ENCODE peak calls at places on chromosomes 5 and 9, in five cellular contexts. One of them, this sample, is unnamed.

GRCh38 chr9:132531187-132531586 is 51.2 kb upstream of the BARHL1 start:
- DNase-seq in GM23338: peak
- DNase-seq in HCT116: no peak
- DNase-seq in sigmoid colon: peak
- DNase-seq in suprapubic skin: no peak
- DNase-seq in this sample: no peak

GRCh38 chr5:14663734-14664269 is 716 bp upstream of the OTULIN start:
- DNase-seq in GM23338: no peak
- DNase-seq in HCT116: no peak
- DNase-seq in suprapubic skin: no peak
- DNase-seq in sigmoid colon: no peak
- DNase-seq in this sample: no peak

GRCh38 chr5:144189800-144190429 is 19.2 kb downstream of the KCTD16 start:
- DNase-seq in HCT116: no peak
- DNase-seq in GM23338: no peak
- DNase-seq in suprapubic skin: no peak
- DNase-seq in sigmoid colon: no peak
- DNase-seq in this sample: no peak

GRCh38 chr9:93673844-93674334 is 97.5 kb downstream of the PHF2 start:
- DNase-seq in sigmoid colon: peak
- DNase-seq in suprapubic skin: no peak
- DNase-seq in HCT116: no peak
- DNase-seq in GM23338: no peak
- DNase-seq in this sample: peak

GRCh38 chr9:137463931-137464290 is 4.8 kb upstream of the NSMF start:
- DNase-seq in HCT116: no peak
- DNase-seq in GM23338: no peak
- DNase-seq in suprapubic skin: no peak
- DNase-seq in sigmoid colon: no peak
- DNase-seq in this sample: no peak

GRCh38 chr5:136768457-136768856 is 403.1 kb upstream of the TRPC7 start:
- DNase-seq in HCT116: no peak
- DNase-seq in sigmoid colon: no peak
- DNase-seq in GM23338: no peak
- DNase-seq in suprapubic skin: no peak
- DNase-seq in this sample: no peak

GRCh38 chr9:76192013-76192412 is 202.2 kb downstream of the RFK start:
- DNase-seq in sigmoid colon: no peak
- DNase-seq in suprapubic skin: no peak
- DNase-seq in HCT116: no peak
- DNase-seq in GM23338: no peak
- DNase-seq in this sample: no peak

GRCh38 chr5:3185488-3185887 is 410.1 kb upstream of the IRX1 start:
- DNase-seq in sigmoid colon: no peak
- DNase-seq in HCT116: no peak
- DNase-seq in GM23338: no peak
- DNase-seq in suprapubic skin: no peak
- DNase-seq in this sample: no peak

GRCh38 chr9:133167096-133167695 is 3.5 kb upstream of the GBGT1 start:
- DNase-seq in sigmoid colon: no peak
- DNase-seq in suprapubic skin: no peak
- DNase-seq in HCT116: no peak
- DNase-seq in GM23338: no peak
- DNase-seq in this sample: no peak

GRCh38 chr9:127847155-127847463 is 7.3 kb downstream of the ENG start:
- DNase-seq in HCT116: no peak
- DNase-seq in sigmoid colon: no peak
- DNase-seq in suprapubic skin: no peak
- DNase-seq in GM23338: no peak
- DNase-seq in this sample: no peak

GRCh38 chr5:176365663-176366574 is 632 bp downstream of the ARL10 start:
- DNase-seq in HCT116: no peak
- DNase-seq in sigmoid colon: peak
- DNase-seq in GM23338: peak
- DNase-seq in suprapubic skin: no peak
- DNase-seq in this sample: peak

GRCh38 chr5:142598338-142598700 is 87.6 kb downstream of the FGF1 start:
- DNase-seq in GM23338: no peak
- DNase-seq in HCT116: no peak
- DNase-seq in sigmoid colon: no peak
- DNase-seq in suprapubic skin: no peak
- DNase-seq in this sample: no peak

GRCh38 chr9:37923796-37924430 is 20.0 kb upstream of the SLC25A51 start:
- DNase-seq in sigmoid colon: peak
- DNase-seq in GM23338: no peak
- DNase-seq in HCT116: no peak
- DNase-seq in suprapubic skin: peak
- DNase-seq in this sample: no peak

GRCh38 chr5:36734422-36734821 is 128.0 kb downstream of the SLC1A3 start:
- DNase-seq in sigmoid colon: no peak
- DNase-seq in suprapubic skin: no peak
- DNase-seq in HCT116: no peak
- DNase-seq in GM23338: peak
- DNase-seq in this sample: no peak

GRCh38 chr5:127892467-127893207 is 189.4 kb downstream of the CCDC192 start:
- DNase-seq in suprapubic skin: no peak
- DNase-seq in HCT116: peak
- DNase-seq in GM23338: no peak
- DNase-seq in sigmoid colon: no peak
- DNase-seq in this sample: no peak

GRCh38 chr9:2263665-2264064 is 248.5 kb downstream of the SMARCA2 start:
- DNase-seq in HCT116: no peak
- DNase-seq in GM23338: no peak
- DNase-seq in sigmoid colon: no peak
- DNase-seq in suprapubic skin: no peak
- DNase-seq in this sample: no peak

GRCh38 chr5:150538007-150538917 is 30.3 kb downstream of the NDST1 start:
- DNase-seq in HCT116: no peak
- DNase-seq in suprapubic skin: no peak
- DNase-seq in GM23338: no peak
- DNase-seq in sigmoid colon: no peak
- DNase-seq in this sample: no peak

GRCh38 chr5:102554728-102555127 is 55.9 kb upstream of the SLCO6A1 start:
- DNase-seq in GM23338: peak
- DNase-seq in sigmoid colon: no peak
- DNase-seq in HCT116: peak
- DNase-seq in suprapubic skin: no peak
- DNase-seq in this sample: no peak

GRCh38 chr5:175195698-175196656 is 248.0 kb downstream of the DRD1 start:
- DNase-seq in HCT116: peak
- DNase-seq in suprapubic skin: no peak
- DNase-seq in sigmoid colon: no peak
- DNase-seq in GM23338: peak
- DNase-seq in this sample: no peak

GRCh38 chr9:19409406-19410194 is 791 bp downstream of the ACER2 start:
- DNase-seq in GM23338: peak
- DNase-seq in HCT116: peak
- DNase-seq in suprapubic skin: no peak
- DNase-seq in sigmoid colon: peak
- DNase-seq in this sample: peak

GRCh38 chr5:176560364-176560763 is 11.2 kb downstream of the CDHR2 start:
- DNase-seq in suprapubic skin: no peak
- DNase-seq in HCT116: no peak
- DNase-seq in sigmoid colon: no peak
- DNase-seq in GM23338: no peak
- DNase-seq in this sample: no peak

GRCh38 chr9:108057421-108058136 is 568.0 kb upstream of the KLF4 start:
- DNase-seq in HCT116: no peak
- DNase-seq in suprapubic skin: no peak
- DNase-seq in GM23338: peak
- DNase-seq in sigmoid colon: peak
- DNase-seq in this sample: no peak

GRCh38 chr9:93295031-93295430 is 111.1 kb downstream of the WNK2 start:
- DNase-seq in HCT116: no peak
- DNase-seq in suprapubic skin: peak
- DNase-seq in GM23338: no peak
- DNase-seq in sigmoid colon: no peak
- DNase-seq in this sample: no peak

GRCh38 chr5:14705556-14705955 is 41.0 kb downstream of the OTULIN start:
- DNase-seq in HCT116: no peak
- DNase-seq in sigmoid colon: no peak
- DNase-seq in suprapubic skin: no peak
- DNase-seq in GM23338: no peak
- DNase-seq in this sample: no peak

GRCh38 chr9:129031514-129031913 is 3.4 kb upstream of the SH3GLB2 start:
- DNase-seq in HCT116: no peak
- DNase-seq in suprapubic skin: no peak
- DNase-seq in sigmoid colon: no peak
- DNase-seq in GM23338: peak
- DNase-seq in this sample: no peak

GRCh38 chr9:127703289-127703946 is 3.4 kb upstream of the CFAP157 start:
- DNase-seq in sigmoid colon: no peak
- DNase-seq in GM23338: no peak
- DNase-seq in HCT116: no peak
- DNase-seq in suprapubic skin: no peak
- DNase-seq in this sample: no peak

GRCh38 chr9:36749461-36749860 is 176.8 kb downstream of the MELK start:
- DNase-seq in suprapubic skin: no peak
- DNase-seq in HCT116: no peak
- DNase-seq in sigmoid colon: no peak
- DNase-seq in GM23338: no peak
- DNase-seq in this sample: no peak

GRCh38 chr5:149445739-149446369 is 66.8 kb upstream of the IL17B start:
- DNase-seq in HCT116: no peak
- DNase-seq in GM23338: no peak
- DNase-seq in sigmoid colon: peak
- DNase-seq in suprapubic skin: no peak
- DNase-seq in this sample: no peak

DNA sequence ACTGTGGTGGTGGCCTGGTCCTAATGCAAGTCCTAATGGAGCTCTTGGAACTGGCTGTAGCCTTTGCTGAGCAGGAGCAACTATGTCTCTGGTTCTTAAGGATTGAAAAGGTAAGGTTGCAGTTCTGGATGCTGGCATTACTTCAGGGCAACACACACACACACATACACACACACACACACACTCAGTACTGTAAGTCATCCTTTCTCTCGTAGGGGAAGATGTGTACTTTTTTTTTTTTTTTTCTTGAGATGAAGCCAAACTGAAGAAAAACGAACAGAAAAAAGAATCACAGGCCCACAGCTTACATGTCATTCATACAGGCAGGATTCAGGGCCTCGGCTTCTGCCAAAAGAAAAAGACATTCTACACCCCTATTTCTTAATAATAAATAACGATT is 81.1 kb upstream of the RPS23 start:
- DNase-seq in HCT116: no peak
- DNase-seq in sigmoid colon: no peak
- DNase-seq in GM23338: no peak
- DNase-seq in suprapubic skin: no peak
- DNase-seq in this sample: no peak
- TF ChIP-seq POLR2AphosphoS5 in HCT116: no peak
- TF ChIP-seq POLR2AphosphoS5 in sigmoid colon: no peak
- TF ChIP-seq POLR2AphosphoS5 in GM23338: no peak
- TF ChIP-seq POLR2AphosphoS5 in suprapubic skin: no peak
- TF ChIP-seq POLR2AphosphoS5 in this sample: no peak

GRCh38 chr9:87640385-87640795 is 85.5 kb upstream of the CTSL start:
- DNase-seq in HCT116: no peak
- DNase-seq in suprapubic skin: no peak
- DNase-seq in sigmoid colon: no peak
- DNase-seq in GM23338: no peak
- DNase-seq in this sample: no peak
- TF ChIP-seq POLR2AphosphoS5 in HCT116: no peak
- TF ChIP-seq POLR2AphosphoS5 in suprapubic skin: no peak
- TF ChIP-seq POLR2AphosphoS5 in sigmoid colon: no peak
- TF ChIP-seq POLR2AphosphoS5 in GM23338: no peak
- TF ChIP-seq POLR2AphosphoS5 in this sample: no peak

GRCh38 chr9:121362813-121363585 is 7.1 kb downstream of the STOM start:
- DNase-seq in GM23338: no peak
- DNase-seq in HCT116: no peak
- DNase-seq in suprapubic skin: no peak
- DNase-seq in sigmoid colon: no peak
- DNase-seq in this sample: no peak
- TF ChIP-seq POLR2AphosphoS5 in GM23338: no peak
- TF ChIP-seq POLR2AphosphoS5 in HCT116: no peak
- TF ChIP-seq POLR2AphosphoS5 in suprapubic skin: peak
- TF ChIP-seq POLR2AphosphoS5 in sigmoid colon: peak
- TF ChIP-seq POLR2AphosphoS5 in this sample: no peak

GRCh38 chr9:130282000-130282700 is 16.6 kb downstream of the HMCN2 start:
- DNase-seq in sigmoid colon: peak
- DNase-seq in HCT116: no peak
- DNase-seq in suprapubic skin: no peak
- DNase-seq in GM23338: no peak
- DNase-seq in this sample: no peak
- TF ChIP-seq POLR2AphosphoS5 in sigmoid colon: peak
- TF ChIP-seq POLR2AphosphoS5 in HCT116: no peak
- TF ChIP-seq POLR2AphosphoS5 in suprapubic skin: no peak
- TF ChIP-seq POLR2AphosphoS5 in GM23338: no peak
- TF ChIP-seq POLR2AphosphoS5 in this sample: no peak

DNA sequence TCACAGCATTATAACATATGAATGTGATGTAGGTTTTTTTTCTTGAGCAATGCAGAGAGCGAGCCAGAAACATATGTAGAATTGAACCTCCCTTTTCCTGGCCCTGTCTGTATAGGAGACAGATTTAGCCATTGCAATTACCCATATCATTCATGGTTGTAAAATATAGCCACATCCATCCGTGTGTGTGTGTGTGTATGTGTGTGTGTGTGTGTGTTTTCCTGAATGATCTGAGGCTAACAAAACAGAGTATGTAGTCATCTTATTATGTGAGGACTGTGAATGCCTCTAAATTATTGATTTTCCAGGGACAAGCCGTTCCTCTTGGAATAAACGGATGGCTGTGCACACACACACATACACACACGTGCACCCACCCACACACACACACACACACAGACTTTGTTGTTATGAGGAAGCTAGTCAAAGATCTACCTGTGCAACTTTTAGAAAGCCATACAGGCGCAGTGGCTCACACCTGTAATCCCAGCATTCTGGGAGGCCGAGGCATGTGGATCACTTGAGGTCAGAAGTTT is 11.7 kb upstream of the DENND1A start:
- DNase-seq in sigmoid colon: no peak
- DNase-seq in HCT116: no peak
- DNase-seq in suprapubic skin: no peak
- DNase-seq in GM23338: no peak
- DNase-seq in this sample: no peak
- TF ChIP-seq POLR2AphosphoS5 in sigmoid colon: no peak
- TF ChIP-seq POLR2AphosphoS5 in HCT116: no peak
- TF ChIP-seq POLR2AphosphoS5 in suprapubic skin: no peak
- TF ChIP-seq POLR2AphosphoS5 in GM23338: no peak
- TF ChIP-seq POLR2AphosphoS5 in this sample: no peak

GRCh38 chr5:125032286-125032685 is 285.8 kb upstream of the ZNF608 start:
- DNase-seq in suprapubic skin: no peak
- DNase-seq in GM23338: no peak
- DNase-seq in sigmoid colon: no peak
- DNase-seq in HCT116: no peak
- DNase-seq in this sample: no peak

GRCh38 chr5:125023673-125024072 is 277.2 kb upstream of the ZNF608 start:
- DNase-seq in suprapubic skin: no peak
- DNase-seq in HCT116: no peak
- DNase-seq in GM23338: no peak
- DNase-seq in sigmoid colon: no peak
- DNase-seq in this sample: no peak

GRCh38 chr5:125026900-125027731 is 280.7 kb upstream of the ZNF608 start:
- DNase-seq in GM23338: no peak
- DNase-seq in suprapubic skin: no peak
- DNase-seq in HCT116: no peak
- DNase-seq in sigmoid colon: no peak
- DNase-seq in this sample: no peak
- TF ChIP-seq POLR2AphosphoS5 in GM23338: no peak
- TF ChIP-seq POLR2AphosphoS5 in suprapubic skin: no peak
- TF ChIP-seq POLR2AphosphoS5 in HCT116: no peak
- TF ChIP-seq POLR2AphosphoS5 in sigmoid colon: no peak
- TF ChIP-seq POLR2AphosphoS5 in this sample: no peak

GRCh38 chr5:31944683-31945445 is 229.3 kb downstream of the GOLPH3 start:
- DNase-seq in sigmoid colon: no peak
- DNase-seq in GM23338: no peak
- DNase-seq in HCT116: no peak
- DNase-seq in suprapubic skin: no peak
- DNase-seq in this sample: no peak
- TF ChIP-seq POLR2AphosphoS5 in sigmoid colon: no peak
- TF ChIP-seq POLR2AphosphoS5 in GM23338: no peak
- TF ChIP-seq POLR2AphosphoS5 in HCT116: no peak
- TF ChIP-seq POLR2AphosphoS5 in suprapubic skin: no peak
- TF ChIP-seq POLR2AphosphoS5 in this sample: no peak

This sample was measured in GM12892.